ENCODE peak calls at places on chromosomes 13 and 19, in six cellular contexts. One of them, this sample, is unnamed. For H3K27me3, the result is how much of the 10 kb centered on the place peaks cover.

GRCh38 chr13:49421391-49421790 is 22.5 kb downstream of the CAB39L start:
- DNase-seq in heart right ventricle: no peak
- DNase-seq in thoracic aorta: no peak
- DNase-seq in tibial nerve: no peak
- DNase-seq in K562: peak
- DNase-seq in heart left ventricle: no peak
- DNase-seq in this sample: no peak

GRCh38 chr13:108326318-108326717 is 56.8 kb downstream of the TNFSF13B start:
- DNase-seq in heart right ventricle: no peak
- DNase-seq in thoracic aorta: no peak
- DNase-seq in tibial nerve: no peak
- DNase-seq in K562: no peak
- DNase-seq in heart left ventricle: no peak
- DNase-seq in this sample: no peak

GRCh38 chr19:49142866-49143335 is 12.3 kb downstream of the HRC start:
- DNase-seq in heart right ventricle: peak
- DNase-seq in thoracic aorta: peak
- DNase-seq in tibial nerve: peak
- DNase-seq in K562: peak
- DNase-seq in heart left ventricle: peak
- DNase-seq in this sample: no peak

GRCh38 chr13:30850204-30850866 is 55.7 kb upstream of the MEDAG start:
- DNase-seq in heart right ventricle: no peak
- DNase-seq in thoracic aorta: no peak
- DNase-seq in tibial nerve: no peak
- DNase-seq in K562: no peak
- DNase-seq in heart left ventricle: no peak
- DNase-seq in this sample: no peak

GRCh38 chr13:97978661-97979450 is 25.4 kb downstream of the IPO5 start:
- DNase-seq in heart right ventricle: no peak
- DNase-seq in thoracic aorta: no peak
- DNase-seq in tibial nerve: no peak
- DNase-seq in K562: no peak
- DNase-seq in heart left ventricle: no peak
- DNase-seq in this sample: peak

GRCh38 chr13:80132741-80133601 is 208.0 kb downstream of the SPRY2 start:
- DNase-seq in heart right ventricle: peak
- DNase-seq in thoracic aorta: peak
- DNase-seq in tibial nerve: peak
- DNase-seq in K562: no peak
- DNase-seq in heart left ventricle: peak
- DNase-seq in this sample: peak

GRCh38 chr13:108427355-108427754 is 157.8 kb downstream of the TNFSF13B start:
- DNase-seq in heart right ventricle: no peak
- DNase-seq in thoracic aorta: no peak
- DNase-seq in tibial nerve: no peak
- DNase-seq in K562: no peak
- DNase-seq in heart left ventricle: no peak
- DNase-seq in this sample: no peak

GRCh38 chr13:43258771-43259170 is 235.4 kb downstream of the DNAJC15 start:
- DNase-seq in heart right ventricle: no peak
- DNase-seq in thoracic aorta: no peak
- DNase-seq in tibial nerve: no peak
- DNase-seq in K562: no peak
- DNase-seq in heart left ventricle: no peak
- DNase-seq in this sample: no peak

GRCh38 chr13:78176880-78177279 is 258.2 kb upstream of the EDNRB start:
- DNase-seq in heart right ventricle: no peak
- DNase-seq in thoracic aorta: no peak
- DNase-seq in tibial nerve: no peak
- DNase-seq in K562: no peak
- DNase-seq in heart left ventricle: no peak
- DNase-seq in this sample: no peak

GRCh38 chr13:26557393-26558073 is at the start of gene WASF3:
- DNase-seq in heart right ventricle: peak
- DNase-seq in thoracic aorta: peak
- DNase-seq in tibial nerve: peak
- DNase-seq in K562: peak
- DNase-seq in heart left ventricle: peak
- DNase-seq in this sample: peak

GRCh38 chr13:87527036-87527435 is 144.1 kb upstream of the SLITRK5 start:
- DNase-seq in heart right ventricle: no peak
- DNase-seq in thoracic aorta: no peak
- DNase-seq in tibial nerve: no peak
- DNase-seq in K562: no peak
- DNase-seq in heart left ventricle: no peak
- DNase-seq in this sample: no peak

GRCh38 chr19:2331601-2332246 is 3.2 kb downstream of the SPPL2B start:
- DNase-seq in heart right ventricle: peak
- DNase-seq in thoracic aorta: no peak
- DNase-seq in tibial nerve: no peak
- DNase-seq in K562: no peak
- DNase-seq in heart left ventricle: no peak
- DNase-seq in this sample: no peak

GRCh38 chr13:75963318-75963717 is 327.2 kb downstream of the LMO7 start:
- DNase-seq in heart right ventricle: no peak
- DNase-seq in thoracic aorta: no peak
- DNase-seq in tibial nerve: no peak
- DNase-seq in K562: no peak
- DNase-seq in heart left ventricle: no peak
- DNase-seq in this sample: no peak

GRCh38 chr19:18446811-18447359 is 9.0 kb upstream of the ISYNA1 start:
- DNase-seq in heart right ventricle: peak
- DNase-seq in thoracic aorta: no peak
- DNase-seq in tibial nerve: no peak
- DNase-seq in K562: no peak
- DNase-seq in heart left ventricle: no peak
- DNase-seq in this sample: no peak

GRCh38 chr13:19634129-19634740 is 776 bp downstream of the MPHOSPH8 start:
- DNase-seq in heart right ventricle: no peak
- DNase-seq in thoracic aorta: no peak
- DNase-seq in tibial nerve: peak
- DNase-seq in K562: no peak
- DNase-seq in heart left ventricle: peak
- DNase-seq in this sample: peak

GRCh38 chr19:58519087-58519354 is 589 bp downstream of the ZBTB45 start:
- DNase-seq in heart right ventricle: peak
- DNase-seq in thoracic aorta: no peak
- DNase-seq in tibial nerve: peak
- DNase-seq in K562: peak
- DNase-seq in heart left ventricle: peak
- DNase-seq in this sample: peak

GRCh38 chr13:60590775-60591174 is 193.8 kb downstream of the TDRD3 start:
- DNase-seq in heart right ventricle: no peak
- DNase-seq in thoracic aorta: no peak
- DNase-seq in tibial nerve: no peak
- DNase-seq in K562: no peak
- DNase-seq in heart left ventricle: no peak
- DNase-seq in this sample: no peak
- H3K27me3 ChIP-seq in heart right ventricle: under half
- H3K27me3 ChIP-seq in thoracic aorta: under half
- H3K27me3 ChIP-seq in tibial nerve: under half
- H3K27me3 ChIP-seq in K562: under half
- H3K27me3 ChIP-seq in heart left ventricle: under half
- H3K27me3 ChIP-seq in this sample: under half

GRCh38 chr13:106532111-106532929 is 3.1 kb downstream of the EFNB2 start:
- DNase-seq in heart right ventricle: no peak
- DNase-seq in thoracic aorta: no peak
- DNase-seq in tibial nerve: no peak
- DNase-seq in K562: no peak
- DNase-seq in heart left ventricle: no peak
- DNase-seq in this sample: no peak
- H3K4me3 ChIP-seq in heart right ventricle: peak
- H3K4me3 ChIP-seq in thoracic aorta: peak
- H3K4me3 ChIP-seq in tibial nerve: peak
- H3K4me3 ChIP-seq in K562: no peak
- H3K4me3 ChIP-seq in heart left ventricle: peak
- H3K4me3 ChIP-seq in this sample: no peak

GRCh38 chr19:30378701-30379100 is 6.5 kb downstream of the ZNF536 start:
- DNase-seq in heart right ventricle: no peak
- DNase-seq in thoracic aorta: no peak
- DNase-seq in tibial nerve: no peak
- DNase-seq in K562: no peak
- DNase-seq in heart left ventricle: no peak
- DNase-seq in this sample: no peak

GRCh38 chr19:30376826-30377425 is 4.7 kb downstream of the ZNF536 start:
- DNase-seq in heart right ventricle: no peak
- DNase-seq in thoracic aorta: no peak
- DNase-seq in tibial nerve: no peak
- DNase-seq in K562: no peak
- DNase-seq in heart left ventricle: no peak
- DNase-seq in this sample: no peak

GRCh38 chr19:30376272-30376671 is 4.1 kb downstream of the ZNF536 start:
- DNase-seq in heart right ventricle: no peak
- DNase-seq in thoracic aorta: no peak
- DNase-seq in tibial nerve: no peak
- DNase-seq in K562: no peak
- DNase-seq in heart left ventricle: no peak
- DNase-seq in this sample: no peak

GRCh38 chr19:30381366-30381765 is 9.2 kb downstream of the ZNF536 start:
- DNase-seq in heart right ventricle: no peak
- DNase-seq in thoracic aorta: no peak
- DNase-seq in tibial nerve: no peak
- DNase-seq in K562: no peak
- DNase-seq in heart left ventricle: no peak
- DNase-seq in this sample: no peak

GRCh38 chr19:30379841-30380610 is 7.8 kb downstream of the ZNF536 start:
- DNase-seq in heart right ventricle: no peak
- DNase-seq in thoracic aorta: no peak
- DNase-seq in tibial nerve: no peak
- DNase-seq in K562: no peak
- DNase-seq in heart left ventricle: no peak
- DNase-seq in this sample: no peak
- H3K27me3 ChIP-seq in heart right ventricle: under half
- H3K27me3 ChIP-seq in thoracic aorta: under half
- H3K27me3 ChIP-seq in tibial nerve: under half
- H3K27me3 ChIP-seq in K562: under half
- H3K27me3 ChIP-seq in heart left ventricle: under half
- H3K27me3 ChIP-seq in this sample: under half

GRCh38 chr13:114043421-114044053 is 69.7 kb upstream of the C13orf46 start:
- DNase-seq in heart right ventricle: no peak
- DNase-seq in thoracic aorta: no peak
- DNase-seq in tibial nerve: peak
- DNase-seq in K562: no peak
- DNase-seq in heart left ventricle: peak
- DNase-seq in this sample: peak
- H3K4me3 ChIP-seq in heart right ventricle: no peak
- H3K4me3 ChIP-seq in thoracic aorta: no peak
- H3K4me3 ChIP-seq in tibial nerve: no peak
- H3K4me3 ChIP-seq in K562: no peak
- H3K4me3 ChIP-seq in heart left ventricle: no peak
- H3K4me3 ChIP-seq in this sample: no peak

GRCh38 chr19:39512964-39513363 is 2.0 kb upstream of the SELENOV start:
- DNase-seq in heart right ventricle: no peak
- DNase-seq in thoracic aorta: no peak
- DNase-seq in tibial nerve: no peak
- DNase-seq in K562: no peak
- DNase-seq in heart left ventricle: no peak
- DNase-seq in this sample: no peak
- H3K27me3 ChIP-seq in heart right ventricle: half or more
- H3K27me3 ChIP-seq in thoracic aorta: under half
- H3K27me3 ChIP-seq in tibial nerve: under half
- H3K27me3 ChIP-seq in K562: under half
- H3K27me3 ChIP-seq in heart left ventricle: half or more
- H3K27me3 ChIP-seq in this sample: under half

GRCh38 chr13:40343550-40344269 is 322.7 kb downstream of the FOXO1 start:
- DNase-seq in heart right ventricle: no peak
- DNase-seq in thoracic aorta: no peak
- DNase-seq in tibial nerve: no peak
- DNase-seq in K562: no peak
- DNase-seq in heart left ventricle: no peak
- DNase-seq in this sample: no peak
- H3K4me3 ChIP-seq in heart right ventricle: no peak
- H3K4me3 ChIP-seq in thoracic aorta: no peak
- H3K4me3 ChIP-seq in tibial nerve: no peak
- H3K4me3 ChIP-seq in K562: no peak
- H3K4me3 ChIP-seq in heart left ventricle: no peak
- H3K4me3 ChIP-seq in this sample: no peak

GRCh38 chr19:51467864-51468544 is 9.8 kb upstream of the SIGLEC8 start:
- DNase-seq in heart right ventricle: no peak
- DNase-seq in thoracic aorta: no peak
- DNase-seq in tibial nerve: no peak
- DNase-seq in K562: peak
- DNase-seq in heart left ventricle: no peak
- DNase-seq in this sample: no peak
- H3K27me3 ChIP-seq in heart right ventricle: under half
- H3K27me3 ChIP-seq in thoracic aorta: under half
- H3K27me3 ChIP-seq in tibial nerve: under half
- H3K27me3 ChIP-seq in K562: under half
- H3K27me3 ChIP-seq in heart left ventricle: under half
- H3K27me3 ChIP-seq in this sample: under half